ENCODE peak calls at places on chromosomes 6 and 20, in six cellular contexts. U, L, N, I, X and K are unnamed samples.

GRCh38 chr6:169238766-169239165 is 14.9 kb downstream of the THBS2 start:
- DNase-seq in N (no peak), L (no peak), U (no peak), I (no peak), X (peak), K (no peak)

GRCh38 chr6:15994814-15995459 is 133.9 kb upstream of the MYLIP start:
- DNase-seq in I (no peak), L (no peak), N (peak), U (no peak), X (no peak), K (no peak)

GRCh38 chr6:39899540-39900295 is 34.5 kb downstream of the MOCS1 start:
- DNase-seq in X (no peak), I (no peak), L (no peak), N (peak), U (no peak), K (no peak)

GRCh38 chr6:110323004-110323657 is 35.0 kb downstream of the METTL24 start:
- DNase-seq in L (no peak), I (no peak), N (no peak), U (no peak), X (no peak), K (no peak)

GRCh38 chr20:44858959-44859358 is 26.5 kb upstream of the YWHAB start:
- DNase-seq in N (no peak), I (no peak), L (no peak), U (no peak), X (no peak), K (no peak)

GRCh38 chr6:43909474-43910148 is 139.6 kb downstream of the VEGFA start:
- DNase-seq in X (no peak), N (no peak), U (no peak), L (no peak), I (no peak), K (peak)

GRCh38 chr6:42190784-42191183 is 4.0 kb downstream of the GUCA1B start:
- DNase-seq in N (no peak), X (no peak), U (no peak), I (peak), L (peak), K (no peak)

GRCh38 chr6:37643851-37644672 is 53.6 kb downstream of the MDGA1 start:
- DNase-seq in X (no peak), L (peak), N (no peak), I (no peak), U (no peak), K (no peak)

GRCh38 chr20:45098096-45098773 is 2.7 kb downstream of the KCNS1 start:
- DNase-seq in X (no peak), I (no peak), L (peak), U (peak), N (no peak), K (no peak)

GRCh38 chr20:3209023-3209945 is at the start of gene ITPA:
- DNase-seq in X (peak), N (peak), I (no peak), L (peak), U (peak), K (peak)

DNA sequence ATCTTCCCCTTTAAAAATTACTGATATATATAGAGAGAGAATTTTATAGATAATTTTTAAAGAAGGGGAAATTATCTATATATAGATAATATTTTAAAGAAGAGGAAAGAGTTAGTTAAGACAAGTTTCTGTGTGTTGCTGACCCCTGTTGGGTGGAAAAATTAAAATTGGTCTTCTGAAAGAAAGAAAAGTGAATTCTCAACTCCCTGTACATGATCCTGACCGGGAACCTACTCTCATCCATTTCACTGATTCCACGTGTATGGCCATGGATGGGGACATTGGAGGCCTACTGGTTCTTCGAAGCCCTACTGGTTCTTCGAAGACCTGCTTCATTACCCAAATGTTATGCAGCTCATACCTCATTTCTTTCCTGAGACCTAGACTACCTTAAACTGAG is 53.0 kb upstream of the TCF21 start:
- DNase-seq in L (peak), X (no peak), N (no peak), I (no peak), U (no peak), K (no peak)
- TF ChIP-seq CTCF in L (peak), X (no peak), N (no peak), I (peak), U (no peak), K (no peak)

GRCh38 chr20:40459299-40459698 is 229.7 kb downstream of the MAFB start:
- DNase-seq in U (no peak), N (no peak), L (no peak), X (no peak), I (no peak), K (no peak)
- H3K4me3 ChIP-seq in U (no peak), N (no peak), L (no peak), X (no peak), I (no peak), K (no peak)

GRCh38 chr20:5933802-5934436 is 16.4 kb downstream of the TRMT6 start:
- DNase-seq in U (peak), N (no peak), L (peak), X (no peak), I (no peak), K (no peak)
- TF ChIP-seq CTCF in U (peak), N (no peak), L (peak), X (no peak), I (peak), K (peak)

DNA sequence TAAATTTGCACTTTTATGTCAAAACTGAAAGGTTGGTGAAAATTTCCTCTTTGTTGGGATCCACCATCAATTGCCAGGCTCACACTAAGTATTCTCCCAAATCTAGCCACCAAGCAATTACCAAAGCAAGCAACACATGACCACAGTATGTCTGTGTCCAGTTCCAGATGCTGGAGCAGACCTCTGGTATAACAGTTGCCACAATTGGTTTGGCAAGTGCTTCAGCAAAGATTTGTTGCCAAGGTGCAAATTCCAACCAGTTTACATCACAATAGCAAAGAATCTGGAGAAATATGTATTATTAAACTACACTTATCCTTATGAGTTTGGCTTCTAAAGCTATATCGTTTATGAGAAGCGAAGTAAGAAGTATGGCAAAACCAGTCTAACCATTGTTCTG is 6.4 kb downstream of the GTF2H5 start:
- DNase-seq in L (peak), U (peak), I (peak), N (no peak), X (no peak), K (no peak)
- H3K4me3 ChIP-seq in L (no peak), U (no peak), I (no peak), N (no peak), X (no peak), K (no peak)

GRCh38 chr20:51371720-51372119 is 170.8 kb downstream of the NFATC2 start:
- DNase-seq in X (no peak), N (no peak), I (no peak), U (no peak), L (no peak), K (no peak)
- TF ChIP-seq CTCF in X (no peak), N (no peak), I (no peak), U (no peak), L (no peak), K (no peak)

GRCh38 chr6:30100585-30101422 is 12.1 kb downstream of the TRIM31 start:
- DNase-seq in X (peak), I (no peak), L (no peak), N (peak), U (peak), K (peak)
- H3K4me3 ChIP-seq in X (peak), I (no peak), L (no peak), N (no peak), U (peak), K (peak)

GRCh38 chr6:72643214-72643613 is 21.4 kb downstream of the KCNQ5 start:
- DNase-seq in U (no peak), I (no peak), N (no peak), X (no peak), L (peak), K (no peak)
- TF ChIP-seq CTCF in U (peak), I (no peak), N (no peak), X (no peak), L (no peak), K (no peak)

GRCh38 chr6:82875573-82876185 is 190.0 kb downstream of the UBE3D start:
- DNase-seq in L (peak), U (peak), I (no peak), N (no peak), X (no peak), K (no peak)
- H3K4me3 ChIP-seq in L (no peak), U (no peak), I (no peak), N (no peak), X (no peak), K (no peak)